ENCODE peak calls at places on chromosomes 3 and 15, in ten cellular contexts. F is stomach, M is PC-3, A is HCT116, J is fibroblast of lung, U is choroid plexus epithelial cell, N is A549, K is tibial artery, S is RWPE1, B is pancreas. D is an unnamed sample.

GRCh38 chr15:70111203-70112017 is 13.7 kb upstream of the TLE3 start:
- DNase-seq in K (no peak), S (no peak), A (peak; percentile 67), U (peak; percentile 93), M (peak; percentile 61), N (peak; percentile 75), J (peak; percentile 94), B (peak; percentile 71), F (peak; percentile 53), D (peak; percentile 73)

GRCh38 chr3:194166682-194167479 is 30.9 kb downstream of the HES1 start:
- DNase-seq in M (no peak), S (no peak), N (no peak), B (no peak), U (no peak), F (no peak), J (peak; percentile 3), K (no peak), A (no peak), D (no peak)

GRCh38 chr3:14457999-14458398 is 55.6 kb downstream of the SLC6A6 start:
- DNase-seq in K (no peak), M (no peak), U (no peak), B (no peak), A (no peak), N (no peak), S (no peak), J (no peak), F (peak; percentile 53), D (peak; percentile 39)

GRCh38 chr3:13401149-13401548 is 19.0 kb downstream of the NUP210 start:
- DNase-seq in B (no peak), N (no peak), K (no peak), J (no peak), F (no peak), U (no peak), M (no peak), S (no peak), A (no peak), D (no peak)

GRCh38 chr15:89740137-89740536 is 10.9 kb downstream of the MESP1 start:
- DNase-seq in B (peak; percentile 56), U (peak; percentile 85), J (peak; percentile 76), S (peak; percentile 80), F (peak; percentile 48), N (peak; percentile 85), K (no peak), A (peak; percentile 67), M (peak; percentile 91), D (peak; percentile 69)

GRCh38 chr3:197953881-197954280 is 3.9 kb downstream of the RPL35A start:
- DNase-seq in J (no peak), B (no peak), F (no peak), N (no peak), K (no peak), U (peak; percentile 56), S (no peak), M (no peak), A (no peak), D (no peak)

GRCh38 chr15:76976572-76977270 is 18.2 kb upstream of the PSTPIP1 start:
- DNase-seq in F (no peak), N (no peak), A (no peak), S (no peak), K (no peak), B (no peak), U (no peak), M (no peak), J (no peak), D (no peak)

GRCh38 chr3:195888311-195888761 is 20.0 kb downstream of the TNK2 start:
- DNase-seq in K (no peak), M (no peak), A (no peak), U (no peak), N (no peak), F (no peak), S (no peak), B (no peak), J (no peak), D (no peak)

GRCh38 chr15:82021992-82022391 is 23.8 kb downstream of the MEX3B start:
- DNase-seq in J (peak; percentile 65), F (no peak), U (peak; percentile 87), S (peak; percentile 85), K (no peak), M (no peak), B (no peak), A (no peak), N (no peak), D (no peak)

GRCh38 chr15:76866008-76866407 is 39.1 kb downstream of the SCAPER start:
- DNase-seq in K (no peak), N (no peak), J (peak; percentile 11), A (no peak), F (no peak), U (peak; percentile 59), B (no peak), S (no peak), M (no peak), D (no peak)

GRCh38 chr3:71389911-71390573 is 193.5 kb downstream of the FOXP1 start:
- DNase-seq in U (peak; percentile 87), A (no peak), M (peak; percentile 65), F (peak; percentile 74), N (no peak), B (peak; percentile 69), K (no peak), S (no peak), J (peak; percentile 87), D (peak; percentile 39)

GRCh38 chr15:64152507-64153387 is 1.2 kb downstream of the SNX22 start:
- DNase-seq in K (peak; percentile 65), F (no peak), J (no peak), S (no peak), B (peak; percentile 35), M (no peak), N (no peak), U (no peak), A (no peak), D (no peak)

DNA sequence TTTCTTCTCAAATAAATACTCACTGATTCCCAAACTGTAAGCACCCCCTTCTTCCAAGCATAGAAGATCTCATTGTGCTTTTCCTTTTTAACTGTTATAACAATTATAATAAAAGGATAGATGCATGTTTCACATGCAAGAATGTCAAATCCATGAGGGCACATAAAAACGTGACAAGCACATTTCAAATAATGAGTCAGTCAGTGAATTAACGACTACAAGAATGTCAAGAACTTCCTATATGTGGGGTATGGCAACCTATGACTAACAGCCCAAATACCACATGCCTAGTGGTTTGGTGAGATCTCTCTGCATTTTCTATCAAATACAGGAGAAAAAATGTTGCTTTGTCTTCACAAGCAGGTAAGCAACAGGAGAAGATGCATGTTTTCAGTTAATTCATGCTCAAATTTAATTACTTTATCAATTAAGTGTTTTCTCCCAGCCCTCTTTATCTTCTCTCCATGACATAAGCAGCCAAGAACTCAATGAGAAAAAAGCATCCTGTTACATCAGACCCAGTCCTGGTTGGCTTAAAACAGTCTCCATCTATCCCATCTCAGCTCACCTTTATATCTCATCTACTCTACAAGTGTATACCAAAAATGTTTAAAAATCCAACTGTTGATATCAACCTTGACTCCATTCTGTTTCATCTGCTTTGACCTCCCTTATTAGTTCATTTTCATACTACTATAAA is 181.5 kb upstream of the LMCD1 start:
- DNase-seq in A (no peak), B (no peak), M (peak; percentile 75), U (peak; percentile 73), J (peak; percentile 31), F (no peak), K (no peak), S (peak; percentile 31), N (peak; percentile 7), D (no peak)
- TF ChIP-seq CTCF in A (no peak), B (no peak), M (no peak), U (no peak), J (no peak), F (no peak), K (no peak), S (no peak), N (no peak), D (no peak)

DNA sequence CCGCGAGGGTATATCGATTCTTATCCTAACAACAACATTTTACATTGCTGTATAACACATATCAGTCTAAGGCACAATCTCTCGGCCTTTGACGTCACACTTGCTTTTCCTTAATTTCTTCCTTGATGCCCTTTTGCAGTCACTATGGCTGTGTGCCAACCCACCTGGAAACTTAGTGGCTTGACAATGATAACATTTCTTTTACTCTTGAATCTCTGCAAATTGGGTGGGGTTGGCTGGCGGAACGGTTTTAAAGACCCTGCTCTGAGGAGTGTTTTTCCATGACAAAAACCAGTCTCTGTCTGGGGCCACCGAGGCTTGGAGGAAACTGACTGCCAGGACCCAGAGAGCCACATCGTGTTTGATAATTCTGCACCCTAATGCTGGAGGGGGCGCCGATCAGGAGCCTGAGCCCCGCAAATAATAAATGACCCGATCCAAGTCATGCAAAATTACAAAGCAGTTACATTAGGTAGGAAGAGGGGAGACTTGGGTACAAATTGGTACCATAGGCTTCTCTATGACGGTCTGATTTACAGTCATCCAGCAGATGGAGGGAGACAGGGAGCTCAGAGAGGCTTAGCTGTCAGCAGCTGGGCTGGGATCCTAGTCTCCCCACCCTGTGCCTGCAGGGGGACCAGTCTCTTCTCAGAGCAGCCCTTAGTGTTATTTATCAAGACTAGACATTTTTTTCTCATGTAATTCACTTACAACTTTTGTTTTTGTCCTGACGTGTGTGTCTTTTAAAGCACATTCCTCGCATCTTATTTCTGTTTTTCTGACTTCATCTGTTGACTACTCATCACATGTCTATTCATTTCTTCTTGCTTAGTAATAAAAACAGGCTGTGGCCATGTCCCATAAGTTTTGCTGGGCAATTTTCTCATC is 115.8 kb downstream of the KLF13 start:
- DNase-seq in S (peak; percentile 62), F (peak; percentile 42), M (peak; percentile 2), N (peak; percentile 51), B (no peak), U (peak; percentile 93), K (no peak), A (no peak), J (peak; percentile 89), D (no peak)
- TF ChIP-seq CTCF in S (peak; percentile 42), F (no peak), M (peak; percentile 12), N (peak; percentile 12), B (no peak), U (peak; percentile 67), K (peak; percentile 23), A (no peak), J (peak; percentile 47), D (no peak)

DNA sequence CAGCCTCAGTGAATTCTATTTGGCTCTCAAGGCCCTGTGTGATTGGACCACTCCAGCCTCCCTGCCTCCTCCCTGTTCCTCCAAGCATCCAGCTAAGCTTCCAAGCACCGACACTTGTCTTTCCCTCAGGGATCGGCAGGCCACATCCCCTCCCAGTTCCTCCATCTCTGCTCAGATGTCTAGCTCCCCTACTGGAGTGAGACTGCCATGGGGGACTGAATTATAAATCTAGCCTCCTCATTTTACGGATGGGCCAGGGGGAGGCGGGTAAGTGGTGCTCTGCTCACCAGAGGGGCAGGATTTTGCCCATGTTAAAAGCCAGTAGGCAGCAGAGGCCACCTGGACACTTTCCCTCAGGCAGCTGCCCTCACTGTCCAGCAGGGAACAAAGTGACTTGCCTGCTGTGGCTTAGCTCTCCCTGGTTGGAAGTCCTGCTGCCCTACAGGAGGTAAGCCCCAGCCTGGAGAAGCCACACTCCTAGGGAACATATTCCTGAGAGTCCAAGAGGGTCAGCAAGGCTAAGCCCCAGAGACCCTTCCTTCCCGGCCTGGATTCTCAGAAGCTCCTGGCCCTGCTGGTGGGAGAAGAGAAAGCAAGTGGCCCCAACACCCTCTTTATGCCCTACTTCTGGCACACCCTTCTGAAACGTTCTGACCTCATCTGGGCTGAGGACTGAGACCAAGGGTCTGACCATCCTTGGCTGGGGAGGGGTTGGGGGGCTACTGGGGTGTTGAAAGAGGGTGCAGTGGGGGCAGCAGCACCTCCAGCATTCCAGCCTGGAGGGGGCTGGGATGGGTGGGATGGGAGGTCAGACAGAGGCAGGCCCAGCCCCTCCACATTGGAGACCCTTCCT is 9.1 kb upstream of the HHATL start:
- DNase-seq in J (no peak), A (no peak), M (peak; percentile 17), K (peak; percentile 57), N (peak; percentile 20), B (no peak), F (no peak), S (no peak), U (peak; percentile 8), D (no peak)
- TF ChIP-seq CTCF in J (peak; percentile 30), A (no peak), M (peak; percentile 35), K (no peak), N (no peak), B (no peak), F (no peak), S (no peak), U (peak; percentile 37), D (peak; percentile 24)

GRCh38 chr3:8450618-8451017 is 51.0 kb upstream of the LMCD1 start:
- DNase-seq in K (no peak), U (no peak), F (no peak), M (no peak), A (no peak), N (no peak), S (no peak), B (no peak), J (no peak), D (no peak)
- TF ChIP-seq CTCF in K (no peak), U (no peak), F (no peak), M (no peak), A (peak; percentile 11), N (no peak), S (no peak), B (no peak), J (no peak), D (no peak)

D was measured in endothelial cell.